ENCODE peak calls at places on chromosomes 16 and 17, in six cellular contexts. X, R, E, Z, W and D are unnamed samples.

GRCh38 chr16:7615565-7615964 is 282.9 kb downstream of the RBFOX1 start:
- DNase-seq in W (no peak), R (no peak), Z (no peak), E (no peak), X (no peak), D (no peak)

GRCh38 chr17:36030949-36031348 is 13.2 kb upstream of the CCL23 start:
- DNase-seq in X (no peak), Z (no peak), E (no peak), W (no peak), R (no peak), D (no peak)

GRCh38 chr17:81583589-81584337 is 31.6 kb upstream of the FAAP100 start:
- DNase-seq in R (no peak), Z (peak; percentile 68), W (no peak), X (no peak), E (no peak), D (peak; percentile 73)

GRCh38 chr17:63452091-63452978 is 6.2 kb upstream of the CYB561 start:
- DNase-seq in W (no peak), X (no peak), Z (no peak), E (no peak), R (no peak), D (no peak)

GRCh38 chr17:78491236-78492115 is 85.7 kb downstream of the DNAH17 start:
- DNase-seq in R (no peak), X (no peak), W (no peak), E (no peak), Z (no peak), D (no peak)

GRCh38 chr16:28326881-28327610 is 34.7 kb downstream of the SBK1 start:
- DNase-seq in X (no peak), W (no peak), E (peak; percentile 70), Z (peak; percentile 34), R (peak; percentile 74), D (peak; percentile 59)

GRCh38 chr16:14672403-14672971 is 21.6 kb downstream of the PLA2G10 start:
- DNase-seq in W (no peak), X (no peak), Z (no peak), R (no peak), E (peak; percentile 47), D (no peak)

GRCh38 chr16:67672739-67673662 is 6.4 kb downstream of the C16orf86 start:
- DNase-seq in E (peak; percentile 82), Z (peak; percentile 67), W (no peak), R (peak; percentile 68), X (peak; percentile 54), D (peak; percentile 84)

GRCh38 chr16:67803894-67804293 is 2.5 kb downstream of the RANBP10 start:
- DNase-seq in Z (no peak), R (no peak), E (no peak), X (no peak), W (no peak), D (no peak)

GRCh38 chr17:47604268-47604927 is 45.3 kb upstream of the KPNB1 start:
- DNase-seq in Z (peak; percentile 85), R (no peak), E (no peak), W (no peak), X (no peak), D (peak; percentile 86)

GRCh38 chr16:46747777-46748651 is at the start of gene MYLK3:
- DNase-seq in Z (no peak), W (no peak), R (peak; percentile 95), E (no peak), X (no peak), D (peak; percentile 65)

GRCh38 chr17:77610518-77610893 is 348.0 kb upstream of the TNRC6C start:
- DNase-seq in W (no peak), Z (no peak), R (no peak), X (no peak), E (no peak), D (no peak)

GRCh38 chr17:39872700-39873099 is 4.7 kb downstream of the ZPBP2 start:
- DNase-seq in Z (peak; percentile 31), R (no peak), W (peak; percentile 1), X (no peak), E (no peak), D (no peak)

GRCh38 chr17:50187403-50187735 is 14.1 kb downstream of the COL1A1 start:
- DNase-seq in W (no peak), X (no peak), R (no peak), Z (peak; percentile 77), E (no peak), D (peak; percentile 62)

GRCh38 chr17:28986714-28987367 is 19.0 kb downstream of the SEZ6 start:
- DNase-seq in X (no peak), Z (no peak), R (no peak), W (no peak), E (no peak), D (no peak)

GRCh38 chr17:79290726-79291125 is 216.1 kb downstream of the ENGASE start:
- DNase-seq in Z (no peak), W (no peak), X (no peak), E (no peak), R (no peak), D (no peak)

GRCh38 chr17:38738686-38739085 is 8.5 kb downstream of the CISD3 start:
- DNase-seq in X (no peak), W (no peak), R (no peak), E (peak; percentile 40), Z (no peak), D (no peak)

GRCh38 chr17:38590988-38591758 is 14.6 kb downstream of the SRCIN1 start:
- DNase-seq in Z (no peak), E (no peak), X (no peak), W (no peak), R (no peak), D (no peak)

GRCh38 chr16:85250609-85251223 is 138.4 kb upstream of the CIBAR2 start:
- DNase-seq in Z (no peak), W (no peak), E (no peak), R (no peak), X (no peak), D (no peak)

GRCh38 chr16:77967054-77968035 is 55.0 kb upstream of the CLEC3A start:
- DNase-seq in R (no peak), Z (no peak), X (no peak), E (no peak), W (no peak), D (no peak)

GRCh38 chr16:89322381-89323119 is 105.0 kb downstream of the ZNF778 start:
- DNase-seq in R (peak; percentile 42), Z (peak; percentile 82), W (no peak), X (no peak), E (peak; percentile 35), D (peak; percentile 88)

GRCh38 chr17:34306466-34306865 is 12.8 kb upstream of the CCL8 start:
- DNase-seq in W (peak; percentile 59), Z (peak; percentile 87), X (no peak), R (peak; percentile 10), E (no peak), D (peak; percentile 70)

GRCh38 chr17:38605852-38606645 is at the start of gene SRCIN1:
- DNase-seq in R (peak; percentile 65), E (peak; percentile 82), Z (peak; percentile 2), W (no peak), X (peak; percentile 50), D (no peak)

GRCh38 chr17:28346746-28347246 is 10.5 kb downstream of the POLDIP2 start:
- DNase-seq in Z (no peak), W (no peak), X (no peak), R (peak; percentile 49), E (no peak), D (peak; percentile 78)

GRCh38 chr16:19655242-19655777 is 62.7 kb downstream of the KNOP1 start:
- DNase-seq in W (no peak), E (no peak), X (no peak), Z (no peak), R (no peak), D (no peak)

GRCh38 chr16:85819711-85820110 is 20.2 kb downstream of the COX4I1 start:
- DNase-seq in E (peak; percentile 20), R (no peak), X (no peak), W (no peak), Z (no peak), D (no peak)

GRCh38 chr17:44605116-44605505 is 47.8 kb downstream of the FZD2 start:
- DNase-seq in X (no peak), E (no peak), W (no peak), R (no peak), Z (no peak), D (no peak)

GRCh38 chr17:75808905-75809621 is 24.5 kb downstream of the UNK start:
- DNase-seq in X (peak; percentile 24), R (peak; percentile 46), Z (peak; percentile 37), W (peak; percentile 20), E (no peak), D (peak; percentile 85)

DNA sequence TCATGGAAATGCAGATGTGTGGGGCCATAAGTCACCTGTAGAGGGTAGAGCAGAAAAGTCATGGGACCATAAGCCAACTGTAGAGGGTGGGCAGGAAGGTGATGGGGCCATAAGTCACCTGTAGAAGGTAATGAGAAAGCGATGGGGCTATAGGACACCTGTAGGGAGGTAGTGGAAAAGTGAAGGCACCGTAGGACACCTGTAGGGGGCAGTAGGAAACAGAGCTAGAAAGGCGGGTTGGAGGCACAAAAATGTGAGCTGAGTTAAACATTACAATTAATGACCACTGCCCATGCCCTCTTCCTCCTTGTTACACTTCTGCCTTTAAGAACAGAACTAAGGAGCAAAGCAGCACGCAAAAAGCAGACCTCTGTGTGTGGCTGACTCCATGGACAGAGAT is 150.1 kb downstream of the SHISA6 start:
- DNase-seq in W (no peak), E (no peak), X (no peak), R (no peak), Z (no peak), D (no peak)
- TF ChIP-seq CTCF in W (no peak), E (no peak), X (no peak), R (no peak), Z (no peak), D (no peak)

GRCh38 chr16:81513204-81514040 is 68.8 kb downstream of the CMIP start:
- DNase-seq in E (no peak), W (no peak), X (no peak), R (peak; percentile 38), Z (no peak), D (peak; percentile 55)
- H3K4me3 ChIP-seq in E (no peak overlapping the region), W (no peak overlapping the region), X (no peak overlapping the region), R (no peak overlapping the region), Z (no peak overlapping the region), D (no peak overlapping the region)

DNA sequence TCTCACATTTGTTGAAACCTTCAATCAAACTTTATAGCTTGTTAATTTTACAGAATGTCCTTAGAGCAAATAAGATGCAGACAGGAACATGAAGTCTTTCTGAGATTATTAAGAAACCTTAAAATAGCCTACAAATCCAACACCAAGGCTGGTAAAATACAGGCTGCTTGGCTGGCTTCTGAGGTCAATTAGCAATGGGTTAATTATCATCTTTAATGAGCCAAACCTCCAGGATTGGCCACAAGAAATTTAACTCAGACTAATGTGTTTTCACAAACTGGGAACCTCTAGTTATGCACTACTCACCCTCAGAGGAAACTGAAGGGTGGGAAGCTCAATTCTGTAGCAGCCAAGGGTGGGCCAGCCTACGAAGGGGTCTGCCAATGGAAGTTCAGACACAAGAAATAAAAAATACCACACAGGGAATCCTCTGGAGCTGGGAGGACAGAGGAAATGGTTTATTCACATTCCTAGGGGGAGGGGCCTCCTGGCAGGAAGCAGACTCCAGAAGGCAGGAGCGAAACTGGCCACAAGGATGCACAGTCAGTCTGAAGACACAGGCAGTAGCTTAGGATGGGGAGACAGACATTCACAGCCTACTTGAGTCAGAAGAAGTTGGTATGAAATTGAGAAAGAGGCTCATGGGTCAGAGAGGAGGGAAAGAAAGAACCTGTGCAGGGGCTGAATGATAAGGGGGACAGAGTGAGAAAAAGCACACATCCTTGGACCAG is 36.1 kb downstream of the HIC1 start:
- DNase-seq in X (no peak), E (peak; percentile 51), R (no peak), Z (peak; percentile 97), W (peak; percentile 89), D (peak; percentile 96)
- TF ChIP-seq CTCF in X (peak; percentile 29), E (no peak), R (peak; percentile 50), Z (peak; percentile 55), W (peak; percentile 62), D (peak; percentile 68)

GRCh38 chr17:17053446-17054379 is 11.5 kb downstream of the MPRIP start:
- DNase-seq in Z (no peak), X (no peak), R (no peak), E (no peak), W (no peak), D (no peak)
- H3K4me3 ChIP-seq in Z (no peak overlapping the region), X (no peak overlapping the region), R (no peak overlapping the region), E (no peak overlapping the region), W (no peak overlapping the region), D (no peak overlapping the region)

GRCh38 chr17:2207815-2208515 is 95.6 kb downstream of the SMG6 start:
- DNase-seq in W (no peak), X (no peak), R (peak; percentile 63), E (no peak), Z (no peak), D (peak; percentile 31)
- TF ChIP-seq CTCF in W (no peak), X (no peak), R (no peak), E (no peak), Z (no peak), D (no peak)